ENCODE peak calls at places on chromosomes 2 and 18, in five cellular contexts. H is M059J, L is astrocyte of the hippocampus, D is AG08396, X is HTR-8/SVneo. I is an unnamed sample.
A peak's percentile ranks its signal among the peaks of the same experiment; 100 is the strongest.

GRCh38 chr18:48600746-48601090 is 61.9 kb downstream of the CTIF start:
- DNase-seq in H (no peak), L (peak; percentile 41), D (no peak), X (no peak), I (peak; percentile 4)

GRCh38 chr18:23068692-23069305 is 66.5 kb upstream of the CABLES1 start:
- DNase-seq in H (no peak), L (no peak), D (no peak), X (no peak), I (no peak)

GRCh38 chr2:62660582-62661262 is 44.8 kb upstream of the EHBP1 start:
- DNase-seq in H (peak; percentile 85), L (peak; percentile 75), D (peak; percentile 20), X (peak; percentile 34), I (no peak)

GRCh38 chr2:74548919-74549684 is 4.6 kb downstream of the LOXL3 start:
- DNase-seq in H (peak; percentile 36), L (peak; percentile 78), D (peak; percentile 88), X (no peak), I (peak; percentile 62)

GRCh38 chr2:238027591-238028415 is 33.0 kb upstream of the SCLY start:
- DNase-seq in H (no peak), L (no peak), D (no peak), X (no peak), I (no peak)

GRCh38 chr2:40243581-40243980 is 208.3 kb downstream of the SLC8A1 start:
- DNase-seq in H (peak; percentile 46), L (peak; percentile 85), D (peak; percentile 50), X (no peak), I (peak; percentile 32)

GRCh38 chr2:63613391-63613901 is 24.7 kb downstream of the MDH1 start:
- DNase-seq in H (no peak), L (peak; percentile 30), D (no peak), X (no peak), I (no peak)

GRCh38 chr2:64601027-64601767 is 52.5 kb downstream of the SERTAD2 start:
- DNase-seq in H (no peak), L (no peak), D (no peak), X (no peak), I (no peak)

GRCh38 chr2:111698743-111699554 is 185.0 kb downstream of the ANAPC1 start:
- DNase-seq in H (peak; percentile 99), L (peak; percentile 96), D (peak; percentile 93), X (peak; percentile 99), I (peak; percentile 83)

GRCh38 chr2:241183221-241183620 is 5.3 kb upstream of the ANO7 start:
- DNase-seq in H (no peak), L (no peak), D (no peak), X (no peak), I (no peak)

GRCh38 chr2:121164042-121164441 is 121.0 kb downstream of the TFCP2L1 start:
- DNase-seq in H (no peak), L (no peak), D (no peak), X (no peak), I (no peak)

GRCh38 chr2:95728878-95729511 is 137.2 kb downstream of the TRIM43 start:
- DNase-seq in H (peak; percentile 78), L (peak; percentile 90), D (peak; percentile 71), X (peak; percentile 88), I (peak; percentile 45)

GRCh38 chr2:46094689-46095088 is 202.5 kb upstream of the EPAS1 start:
- DNase-seq in H (no peak), L (no peak), D (no peak), X (no peak), I (no peak)

I was measured in SJCRH30.